ENCODE peak calls at places on chromosomes 16 and 17, in four cellular contexts. B, T, N and X are unnamed samples.

GRCh38 chr16:11393861-11394592 is 48.8 kb downstream of the RMI2 start:
- DNase-seq in B (no peak), N (no peak), T (no peak), X (no peak)

GRCh38 chr16:81493755-81494433 is 49.3 kb downstream of the CMIP start:
- DNase-seq in N (peak; percentile 39), B (no peak), T (no peak), X (peak; percentile 84)

GRCh38 chr17:41976142-41976768 is 9.7 kb downstream of the CNP start:
- DNase-seq in B (no peak), T (peak; percentile 67), N (no peak), X (no peak)

GRCh38 chr17:49664706-49665211 is 13.1 kb downstream of the SPOP start:
- DNase-seq in B (no peak), N (no peak), T (no peak), X (no peak)

GRCh38 chr17:37239690-37240344 is 136.0 kb upstream of the C17orf78 start:
- DNase-seq in N (peak; percentile 65), B (no peak), T (no peak), X (peak; percentile 15)

GRCh38 chr17:57868007-57868774 is 18.3 kb upstream of the MRPS23 start:
- DNase-seq in T (peak; percentile 86), N (peak; percentile 91), B (peak; percentile 53), X (peak; percentile 83)

GRCh38 chr17:46774108-46774737 is 44.3 kb downstream of the WNT3 start:
- DNase-seq in N (no peak), B (no peak), T (no peak), X (no peak)

GRCh38 chr17:72305472-72305871 is 184.7 kb downstream of the SOX9 start:
- DNase-seq in T (no peak), B (no peak), N (no peak), X (no peak)

GRCh38 chr16:85615014-85615851 is 2.1 kb downstream of the GSE1 start:
- DNase-seq in N (no peak), B (peak; percentile 28), T (no peak), X (no peak)

GRCh38 chr17:41403409-41404023 is 6.1 kb upstream of the KRT31 start:
- DNase-seq in B (no peak), N (no peak), T (no peak), X (peak; percentile 8)

GRCh38 chr16:27928542-27928941 is 135.0 kb downstream of the GSG1L start:
- DNase-seq in T (no peak), B (no peak), N (no peak), X (no peak)

GRCh38 chr17:40445769-40446468 is 2.7 kb downstream of the IGFBP4 start:
- DNase-seq in N (peak; percentile 47), T (no peak), B (no peak), X (no peak)

GRCh38 chr16:19831678-19832077 is 53.0 kb downstream of the GPRC5B start:
- DNase-seq in B (no peak), T (no peak), N (peak; percentile 66), X (peak; percentile 72)

GRCh38 chr17:40458001-40458791 is 14.9 kb downstream of the IGFBP4 start:
- DNase-seq in B (no peak), T (peak; percentile 57), N (peak; percentile 84), X (peak; percentile 88)

DNA sequence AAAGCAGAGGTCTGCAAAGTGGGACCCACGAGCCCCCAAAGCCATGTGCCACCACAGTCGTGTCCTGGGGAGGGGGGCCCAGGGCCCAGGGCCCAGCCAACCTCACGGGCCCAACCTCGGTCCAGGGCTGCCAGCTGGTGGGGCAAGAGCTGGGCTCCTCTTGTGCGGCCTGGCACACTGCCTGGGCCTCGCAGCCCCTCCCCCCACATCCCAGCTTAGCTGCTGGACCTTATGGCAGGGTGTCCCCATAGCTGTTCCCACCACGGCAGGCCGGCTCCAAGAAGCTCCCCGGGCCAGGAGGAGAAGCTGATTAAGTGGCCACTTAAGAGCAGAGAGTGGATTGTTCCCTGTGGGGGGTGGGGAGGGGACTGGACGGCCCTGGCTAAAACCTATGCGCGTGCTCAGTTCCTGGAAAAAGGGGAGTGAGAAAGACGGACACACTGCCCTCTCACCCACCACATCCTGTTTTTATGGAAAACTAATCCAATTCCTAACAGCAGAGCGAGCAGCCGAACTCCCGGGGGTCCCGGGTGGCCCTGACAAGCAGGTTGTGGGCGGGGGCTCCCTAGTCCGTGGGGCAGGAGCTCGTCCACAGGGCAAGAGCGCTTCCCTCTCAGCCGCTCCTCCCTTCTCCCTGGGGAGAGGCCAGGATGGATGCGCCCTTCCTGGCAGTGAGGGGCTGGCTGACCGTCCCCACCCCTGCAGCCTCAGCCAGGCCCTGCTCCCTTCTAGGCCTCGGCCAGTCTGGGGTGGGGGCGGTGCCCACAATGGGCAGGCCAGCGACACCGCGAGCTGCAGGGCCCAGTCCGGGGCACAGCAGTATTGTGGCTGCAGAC is 16.8 kb downstream of the PIEZO1 start:
- DNase-seq in N (peak; percentile 87), T (peak; percentile 34), B (no peak), X (no peak)
- TF ChIP-seq CTCF in N (no peak), T (no peak), B (no peak), X (no peak)

DNA sequence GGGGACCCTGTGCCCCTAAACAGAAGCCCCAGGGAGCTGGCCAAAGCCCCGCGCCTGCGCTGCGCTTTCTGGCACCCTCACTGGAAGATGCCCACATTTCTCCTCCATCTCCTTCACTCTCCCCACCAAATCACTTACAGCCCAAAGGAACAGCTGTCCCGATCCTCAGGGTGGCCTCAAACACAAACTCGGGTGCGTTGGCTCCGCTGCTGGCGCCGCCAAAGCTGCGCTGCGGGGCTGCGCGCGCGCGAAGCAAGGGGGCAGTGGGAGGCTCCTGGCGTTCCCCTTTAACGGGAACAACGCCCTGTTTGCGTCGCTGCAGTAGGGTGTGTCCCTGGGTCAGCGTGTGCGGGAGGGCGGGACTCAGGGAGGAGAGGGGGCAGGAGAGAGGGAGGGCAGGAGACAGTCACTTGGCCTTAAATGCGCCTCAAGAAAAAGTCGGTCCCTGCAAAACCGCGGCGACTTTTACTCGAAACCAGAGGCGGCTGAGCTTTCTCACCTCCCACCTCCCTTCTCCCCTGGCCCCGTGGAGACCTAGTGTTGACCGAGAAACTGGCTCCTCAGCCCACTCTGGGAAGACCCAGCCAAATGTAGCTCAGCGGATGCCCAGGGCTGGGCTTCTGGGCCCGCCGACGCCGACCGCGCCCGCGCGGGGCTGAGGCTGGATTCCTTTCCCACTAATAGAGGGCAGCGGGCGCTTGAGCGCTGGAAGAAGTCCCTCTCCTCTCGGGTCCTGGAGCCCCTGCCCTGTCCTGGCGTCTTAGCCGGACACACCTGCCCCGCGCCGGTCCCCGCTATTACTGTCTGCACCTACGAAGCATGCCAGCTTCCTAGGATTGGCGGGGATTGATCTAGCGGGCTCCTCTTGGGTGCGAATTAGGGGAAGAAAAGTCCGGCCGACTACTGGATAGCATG is 2.6 kb downstream of the PMP22 start:
- DNase-seq in T (peak; percentile 91), B (no peak), N (peak; percentile 89), X (peak; percentile 84)
- TF ChIP-seq CTCF in T (peak; percentile 41), B (no peak), N (peak; percentile 29), X (peak; percentile 49)

GRCh38 chr16:78987676-78988075 is 612.9 kb downstream of the MAF start:
- DNase-seq in N (no peak), B (no peak), T (no peak), X (no peak)
- TF ChIP-seq CTCF in N (no peak), B (no peak), T (no peak), X (no peak)

DNA sequence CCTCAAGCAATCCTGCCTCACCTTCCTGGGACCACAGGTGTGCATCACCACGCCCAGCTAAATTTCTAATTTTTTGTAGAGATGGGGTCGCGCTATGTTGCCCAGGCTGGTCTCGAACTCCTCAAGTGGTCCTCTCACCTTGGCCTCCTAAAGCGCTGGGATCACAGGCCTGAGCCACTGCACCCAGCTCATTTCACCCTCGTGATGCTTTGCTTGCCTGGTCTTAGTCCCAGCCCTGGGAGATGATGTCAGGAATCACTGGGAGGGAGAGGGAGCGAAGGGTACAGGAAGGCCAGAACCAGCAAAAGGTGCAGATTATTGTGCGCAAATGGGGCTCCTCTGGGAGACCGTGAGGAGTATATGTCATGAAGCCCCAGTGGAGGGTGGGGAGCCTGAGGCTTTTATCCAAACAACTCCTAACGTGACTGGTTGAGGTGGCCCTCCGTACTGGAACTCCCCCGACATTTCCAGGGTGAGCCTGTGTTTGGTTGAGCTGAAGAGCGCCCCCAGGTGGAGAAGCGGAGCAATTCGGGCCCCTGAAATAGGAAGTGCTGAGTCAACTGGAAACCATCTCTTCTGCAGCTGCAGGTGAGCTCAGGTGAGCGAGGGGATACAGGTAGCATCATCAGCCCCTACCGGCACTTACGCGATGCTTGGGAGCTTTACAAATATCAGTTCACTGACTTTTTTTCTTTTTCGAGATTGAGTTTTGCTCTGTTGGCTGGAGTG is 41.2 kb upstream of the HAPSTR1 start:
- DNase-seq in T (no peak), N (peak; percentile 36), B (no peak), X (no peak)
- TF ChIP-seq CTCF in T (no peak), N (peak; percentile 59), B (no peak), X (peak; percentile 82)

DNA sequence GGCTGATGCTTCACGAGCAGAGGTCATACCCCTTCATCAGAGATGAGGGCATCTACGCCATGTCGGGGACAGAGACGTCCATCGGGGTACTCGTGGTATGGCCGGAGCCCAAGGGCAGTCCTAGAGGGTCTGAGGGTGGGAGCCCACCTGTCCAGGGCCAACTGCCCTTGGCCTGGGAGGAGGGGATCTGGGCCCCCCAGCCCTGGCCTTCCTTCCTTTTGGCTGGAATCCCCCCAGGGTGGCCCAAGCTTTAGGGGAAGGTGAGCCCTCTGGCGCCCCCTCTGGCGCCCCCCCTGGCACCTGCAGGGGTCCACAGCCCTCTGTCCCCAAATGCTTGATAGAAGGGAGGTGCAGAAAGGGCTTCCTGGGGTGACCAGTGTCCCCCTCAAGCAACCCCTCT is 69.3 kb downstream of the SCNN1B start:
- DNase-seq in T (no peak), N (no peak), B (no peak), X (no peak)
- TF ChIP-seq CTCF in T (no peak), N (no peak), B (no peak), X (no peak)

GRCh38 chr17:38864636-38865398 is 5.0 kb upstream of the LASP1 start:
- DNase-seq in B (no peak), T (no peak), N (peak; percentile 67), X (no peak)
- TF ChIP-seq CTCF in B (no peak), T (no peak), N (peak; percentile 62), X (peak; percentile 47)

GRCh38 chr17:38869647-38870258 is at the start of gene LASP1:
- DNase-seq in N (peak; percentile 93), T (peak; percentile 87), B (peak; percentile 87), X (peak; percentile 84)

GRCh38 chr17:38870259-38871165 is 654 bp downstream of the LASP1 start:
- DNase-seq in T (peak; percentile 80), B (peak; percentile 47), N (peak; percentile 67), X (peak; percentile 51)

GRCh38 chr17:38872671-38873385 is 3.0 kb downstream of the LASP1 start:
- DNase-seq in N (no peak), B (no peak), T (no peak), X (no peak)

GRCh38 chr17:38871992-38872605 is 2.2 kb downstream of the LASP1 start:
- DNase-seq in B (no peak), T (no peak), N (no peak), X (no peak)

GRCh38 chr17:38871247-38871991 is 1.6 kb downstream of the LASP1 start:
- DNase-seq in T (peak; percentile 74), N (peak; percentile 69), B (no peak), X (peak; percentile 74)
- TF ChIP-seq CTCF in T (no peak), N (peak; percentile 6), B (no peak), X (peak; percentile 29)

DNA sequence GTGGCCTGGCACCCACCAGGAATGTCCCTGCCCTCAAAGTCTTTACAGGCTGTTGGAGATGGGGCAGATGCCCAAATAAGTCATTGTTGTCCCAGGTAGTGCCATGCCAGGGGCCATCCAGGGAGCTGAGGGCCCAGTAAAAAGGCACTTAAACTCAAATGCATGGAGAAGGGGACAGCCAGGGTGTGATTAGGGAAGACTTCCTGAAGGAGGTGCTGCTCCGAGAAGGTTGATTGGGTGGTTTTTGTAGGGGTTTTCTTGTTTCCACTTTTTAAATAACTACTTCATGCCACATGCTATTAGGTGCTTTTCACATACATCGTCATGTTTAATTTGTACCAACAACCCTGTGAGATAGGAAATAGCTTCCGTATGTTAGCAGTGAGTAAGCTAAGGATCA is 66.9 kb downstream of the RAI1 start:
- DNase-seq in N (no peak), B (no peak), T (no peak), X (no peak)
- TF ChIP-seq CTCF in N (peak; percentile 18), B (no peak), T (no peak), X (peak; percentile 38)

GRCh38 chr16:1338119-1338730 is 4.8 kb downstream of the BAIAP3 start:
- DNase-seq in T (no peak), B (no peak), N (no peak), X (no peak)
- TF ChIP-seq CTCF in T (no peak), B (no peak), N (peak; percentile 36), X (peak; percentile 48)